ENCODE peak calls at places on chromosome 17, in eight cellular contexts. One of them, this sample, is unnamed. For H3K27me3, the result is how much of the 10 kb centered on the place peaks cover.

GRCh38 chr17:44132275-44132821 is 8.9 kb upstream of the HDAC5 start:
- ATAC-seq in lower lobe of right lung: no peak
- ATAC-seq in upper lobe of right lung: no peak
- ATAC-seq in lung: no peak
- ATAC-seq in CD8-positive, alpha-beta T cell: no peak
- ATAC-seq in right lobe of liver: peak
- ATAC-seq in thoracic aorta: no peak
- ATAC-seq in pancreas: no peak
- ATAC-seq in this sample: no peak

GRCh38 chr17:33978889-33979288 is 276.2 kb upstream of the CCL2 start:
- ATAC-seq in lower lobe of right lung: no peak
- ATAC-seq in upper lobe of right lung: no peak
- ATAC-seq in lung: no peak
- ATAC-seq in CD8-positive, alpha-beta T cell: no peak
- ATAC-seq in right lobe of liver: no peak
- ATAC-seq in thoracic aorta: no peak
- ATAC-seq in pancreas: no peak
- ATAC-seq in this sample: no peak

GRCh38 chr17:78947235-78948153 is 22.3 kb upstream of the TIMP2 start:
- ATAC-seq in lower lobe of right lung: peak
- ATAC-seq in upper lobe of right lung: peak
- ATAC-seq in lung: no peak
- ATAC-seq in CD8-positive, alpha-beta T cell: no peak
- ATAC-seq in right lobe of liver: peak
- ATAC-seq in thoracic aorta: no peak
- ATAC-seq in pancreas: peak
- ATAC-seq in this sample: no peak

GRCh38 chr17:49887086-49887743 is 39.3 kb upstream of the TAC4 start:
- ATAC-seq in lower lobe of right lung: peak
- ATAC-seq in upper lobe of right lung: peak
- ATAC-seq in lung: peak
- ATAC-seq in CD8-positive, alpha-beta T cell: no peak
- ATAC-seq in right lobe of liver: no peak
- ATAC-seq in thoracic aorta: no peak
- ATAC-seq in pancreas: peak
- ATAC-seq in this sample: no peak

GRCh38 chr17:5391678-5392077 is 27.8 kb downstream of the NUP88 start:
- ATAC-seq in lower lobe of right lung: peak
- ATAC-seq in upper lobe of right lung: peak
- ATAC-seq in lung: no peak
- ATAC-seq in CD8-positive, alpha-beta T cell: no peak
- ATAC-seq in right lobe of liver: no peak
- ATAC-seq in thoracic aorta: no peak
- ATAC-seq in pancreas: no peak
- ATAC-seq in this sample: no peak

GRCh38 chr17:57349533-57350227 is 93.4 kb downstream of the MSI2 start:
- ATAC-seq in lower lobe of right lung: no peak
- ATAC-seq in upper lobe of right lung: no peak
- ATAC-seq in lung: no peak
- ATAC-seq in CD8-positive, alpha-beta T cell: no peak
- ATAC-seq in right lobe of liver: no peak
- ATAC-seq in thoracic aorta: no peak
- ATAC-seq in pancreas: no peak
- ATAC-seq in this sample: no peak

GRCh38 chr17:57048096-57048495 is 37.0 kb upstream of the AKAP1 start:
- ATAC-seq in lower lobe of right lung: no peak
- ATAC-seq in upper lobe of right lung: no peak
- ATAC-seq in lung: no peak
- ATAC-seq in CD8-positive, alpha-beta T cell: no peak
- ATAC-seq in right lobe of liver: no peak
- ATAC-seq in thoracic aorta: no peak
- ATAC-seq in pancreas: no peak
- ATAC-seq in this sample: no peak

GRCh38 chr17:44192750-44193149 is 6.0 kb downstream of the TMUB2 start:
- ATAC-seq in lower lobe of right lung: no peak
- ATAC-seq in upper lobe of right lung: no peak
- ATAC-seq in lung: no peak
- ATAC-seq in CD8-positive, alpha-beta T cell: no peak
- ATAC-seq in right lobe of liver: no peak
- ATAC-seq in thoracic aorta: peak
- ATAC-seq in pancreas: no peak
- ATAC-seq in this sample: no peak

GRCh38 chr17:8345052-8345690 is 5.5 kb downstream of the ODF4 start:
- ATAC-seq in lower lobe of right lung: no peak
- ATAC-seq in upper lobe of right lung: peak
- ATAC-seq in lung: no peak
- ATAC-seq in CD8-positive, alpha-beta T cell: no peak
- ATAC-seq in right lobe of liver: no peak
- ATAC-seq in thoracic aorta: no peak
- ATAC-seq in pancreas: no peak
- ATAC-seq in this sample: no peak

GRCh38 chr17:58575511-58575910 is 61.1 kb upstream of the MTMR4 start:
- ATAC-seq in lower lobe of right lung: no peak
- ATAC-seq in upper lobe of right lung: no peak
- ATAC-seq in lung: no peak
- ATAC-seq in CD8-positive, alpha-beta T cell: no peak
- ATAC-seq in right lobe of liver: peak
- ATAC-seq in thoracic aorta: no peak
- ATAC-seq in pancreas: no peak
- ATAC-seq in this sample: no peak

GRCh38 chr17:32558328-32558955 is 71.6 kb downstream of the CDK5R1 start:
- ATAC-seq in lower lobe of right lung: no peak
- ATAC-seq in upper lobe of right lung: no peak
- ATAC-seq in lung: no peak
- ATAC-seq in CD8-positive, alpha-beta T cell: no peak
- ATAC-seq in right lobe of liver: no peak
- ATAC-seq in thoracic aorta: no peak
- ATAC-seq in pancreas: no peak
- ATAC-seq in this sample: no peak

GRCh38 chr17:17994271-17994670 is 21.6 kb downstream of the DRC3 start:
- ATAC-seq in lower lobe of right lung: no peak
- ATAC-seq in upper lobe of right lung: peak
- ATAC-seq in lung: no peak
- ATAC-seq in CD8-positive, alpha-beta T cell: peak
- ATAC-seq in right lobe of liver: peak
- ATAC-seq in thoracic aorta: no peak
- ATAC-seq in pancreas: no peak
- ATAC-seq in this sample: no peak

GRCh38 chr17:72121164-72122001 is 563 bp downstream of the SOX9 start:
- ATAC-seq in lower lobe of right lung: peak
- ATAC-seq in upper lobe of right lung: peak
- ATAC-seq in lung: peak
- ATAC-seq in CD8-positive, alpha-beta T cell: no peak
- ATAC-seq in right lobe of liver: peak
- ATAC-seq in thoracic aorta: no peak
- ATAC-seq in pancreas: peak
- ATAC-seq in this sample: peak

GRCh38 chr17:18323007-18323406 is 7.9 kb downstream of the SMCR8 start:
- ATAC-seq in lower lobe of right lung: no peak
- ATAC-seq in upper lobe of right lung: no peak
- ATAC-seq in lung: no peak
- ATAC-seq in CD8-positive, alpha-beta T cell: no peak
- ATAC-seq in right lobe of liver: peak
- ATAC-seq in thoracic aorta: no peak
- ATAC-seq in pancreas: no peak
- ATAC-seq in this sample: no peak

GRCh38 chr17:78041401-78042179 is 83.1 kb downstream of the TNRC6C start:
- ATAC-seq in lower lobe of right lung: no peak
- ATAC-seq in upper lobe of right lung: no peak
- ATAC-seq in lung: no peak
- ATAC-seq in CD8-positive, alpha-beta T cell: no peak
- ATAC-seq in right lobe of liver: no peak
- ATAC-seq in thoracic aorta: no peak
- ATAC-seq in pancreas: no peak
- ATAC-seq in this sample: peak

GRCh38 chr17:27384261-27384701 is 72.0 kb upstream of the KSR1 start:
- ATAC-seq in lower lobe of right lung: no peak
- ATAC-seq in upper lobe of right lung: peak
- ATAC-seq in lung: no peak
- ATAC-seq in CD8-positive, alpha-beta T cell: no peak
- ATAC-seq in right lobe of liver: peak
- ATAC-seq in thoracic aorta: peak
- ATAC-seq in pancreas: peak
- ATAC-seq in this sample: peak

GRCh38 chr17:58956997-58957724 is 149.5 kb downstream of the TRIM37 start:
- ATAC-seq in lower lobe of right lung: no peak
- ATAC-seq in upper lobe of right lung: no peak
- ATAC-seq in lung: no peak
- ATAC-seq in CD8-positive, alpha-beta T cell: no peak
- ATAC-seq in right lobe of liver: peak
- ATAC-seq in thoracic aorta: no peak
- ATAC-seq in pancreas: no peak
- ATAC-seq in this sample: no peak

GRCh38 chr17:83076930-83077329 is 2.5 kb upstream of the METRNL start:
- ATAC-seq in lower lobe of right lung: no peak
- ATAC-seq in upper lobe of right lung: peak
- ATAC-seq in lung: no peak
- ATAC-seq in CD8-positive, alpha-beta T cell: no peak
- ATAC-seq in right lobe of liver: peak
- ATAC-seq in thoracic aorta: no peak
- ATAC-seq in pancreas: no peak
- ATAC-seq in this sample: no peak

GRCh38 chr17:83075270-83075880 is 4.0 kb upstream of the METRNL start:
- ATAC-seq in lower lobe of right lung: no peak
- ATAC-seq in upper lobe of right lung: no peak
- ATAC-seq in lung: no peak
- ATAC-seq in CD8-positive, alpha-beta T cell: no peak
- ATAC-seq in right lobe of liver: no peak
- ATAC-seq in thoracic aorta: no peak
- ATAC-seq in pancreas: no peak
- ATAC-seq in this sample: no peak

GRCh38 chr17:83079340-83079747 is at the start of gene METRNL:
- ATAC-seq in lower lobe of right lung: peak
- ATAC-seq in upper lobe of right lung: peak
- ATAC-seq in lung: peak
- ATAC-seq in CD8-positive, alpha-beta T cell: peak
- ATAC-seq in right lobe of liver: peak
- ATAC-seq in thoracic aorta: peak
- ATAC-seq in pancreas: peak
- ATAC-seq in this sample: peak

GRCh38 chr17:83078378-83079339 is 750 bp upstream of the METRNL start:
- ATAC-seq in lower lobe of right lung: peak
- ATAC-seq in upper lobe of right lung: peak
- ATAC-seq in lung: no peak
- ATAC-seq in CD8-positive, alpha-beta T cell: no peak
- ATAC-seq in right lobe of liver: peak
- ATAC-seq in thoracic aorta: no peak
- ATAC-seq in pancreas: peak
- ATAC-seq in this sample: peak

DNA sequence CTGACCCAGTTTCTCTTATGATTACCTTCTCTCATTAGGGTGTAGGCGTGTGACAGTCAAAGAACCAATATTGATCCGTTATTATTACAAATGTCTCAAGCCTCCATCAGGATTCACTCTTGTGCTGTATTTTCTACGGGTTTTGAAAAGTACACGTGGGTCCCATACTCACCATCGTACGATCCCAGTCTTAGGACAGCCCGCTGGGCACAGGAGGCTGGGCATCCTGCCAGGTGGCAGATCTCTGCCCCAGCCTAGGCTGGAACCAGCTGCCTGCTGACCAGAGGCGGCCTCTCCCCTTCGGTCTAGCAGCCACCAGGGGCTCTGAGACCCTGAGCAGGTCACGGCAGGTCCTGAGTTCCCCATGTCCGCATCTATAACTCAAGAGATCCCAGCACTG is 2.0 kb upstream of the METRNL start:
- ATAC-seq in lower lobe of right lung: no peak
- ATAC-seq in upper lobe of right lung: no peak
- ATAC-seq in lung: no peak
- ATAC-seq in CD8-positive, alpha-beta T cell: no peak
- ATAC-seq in right lobe of liver: peak
- ATAC-seq in thoracic aorta: no peak
- ATAC-seq in pancreas: no peak
- ATAC-seq in this sample: no peak
- H3K27me3 ChIP-seq in lower lobe of right lung: under half
- H3K27me3 ChIP-seq in upper lobe of right lung: under half
- H3K27me3 ChIP-seq in lung: under half
- H3K27me3 ChIP-seq in CD8-positive, alpha-beta T cell: under half
- H3K27me3 ChIP-seq in right lobe of liver: under half
- H3K27me3 ChIP-seq in thoracic aorta: under half
- H3K27me3 ChIP-seq in pancreas: under half
- H3K27me3 ChIP-seq in this sample: under half

GRCh38 chr17:69055334-69055733 is 5.4 kb downstream of the ABCA9 start:
- ATAC-seq in lower lobe of right lung: no peak
- ATAC-seq in upper lobe of right lung: no peak
- ATAC-seq in lung: no peak
- ATAC-seq in CD8-positive, alpha-beta T cell: no peak
- ATAC-seq in right lobe of liver: no peak
- ATAC-seq in thoracic aorta: no peak
- ATAC-seq in pancreas: no peak
- ATAC-seq in this sample: no peak

GRCh38 chr17:69047368-69048263 is 13.1 kb downstream of the ABCA9 start:
- ATAC-seq in lower lobe of right lung: peak
- ATAC-seq in upper lobe of right lung: peak
- ATAC-seq in lung: peak
- ATAC-seq in CD8-positive, alpha-beta T cell: no peak
- ATAC-seq in right lobe of liver: peak
- ATAC-seq in thoracic aorta: no peak
- ATAC-seq in pancreas: peak
- ATAC-seq in this sample: peak

GRCh38 chr17:69048634-69049033 is 12.1 kb downstream of the ABCA9 start:
- ATAC-seq in lower lobe of right lung: no peak
- ATAC-seq in upper lobe of right lung: no peak
- ATAC-seq in lung: no peak
- ATAC-seq in CD8-positive, alpha-beta T cell: no peak
- ATAC-seq in right lobe of liver: no peak
- ATAC-seq in thoracic aorta: no peak
- ATAC-seq in pancreas: no peak
- ATAC-seq in this sample: no peak

GRCh38 chr17:69046130-69046807 is 14.5 kb downstream of the ABCA9 start:
- ATAC-seq in lower lobe of right lung: no peak
- ATAC-seq in upper lobe of right lung: no peak
- ATAC-seq in lung: no peak
- ATAC-seq in CD8-positive, alpha-beta T cell: no peak
- ATAC-seq in right lobe of liver: no peak
- ATAC-seq in thoracic aorta: no peak
- ATAC-seq in pancreas: no peak
- ATAC-seq in this sample: no peak

GRCh38 chr17:69050999-69051775 is 9.5 kb downstream of the ABCA9 start:
- ATAC-seq in lower lobe of right lung: no peak
- ATAC-seq in upper lobe of right lung: no peak
- ATAC-seq in lung: no peak
- ATAC-seq in CD8-positive, alpha-beta T cell: no peak
- ATAC-seq in right lobe of liver: no peak
- ATAC-seq in thoracic aorta: no peak
- ATAC-seq in pancreas: no peak
- ATAC-seq in this sample: no peak
- H3K27ac ChIP-seq in lower lobe of right lung: peak
- H3K27ac ChIP-seq in upper lobe of right lung: no peak
- H3K27ac ChIP-seq in lung: no peak
- H3K27ac ChIP-seq in CD8-positive, alpha-beta T cell: no peak
- H3K27ac ChIP-seq in right lobe of liver: no peak
- H3K27ac ChIP-seq in thoracic aorta: no peak
- H3K27ac ChIP-seq in pancreas: no peak
- H3K27ac ChIP-seq in this sample: no peak

GRCh38 chr17:74290340-74290739 is 16.3 kb downstream of the DNAI2 start:
- ATAC-seq in lower lobe of right lung: no peak
- ATAC-seq in upper lobe of right lung: no peak
- ATAC-seq in lung: no peak
- ATAC-seq in CD8-positive, alpha-beta T cell: no peak
- ATAC-seq in right lobe of liver: no peak
- ATAC-seq in thoracic aorta: no peak
- ATAC-seq in pancreas: no peak
- ATAC-seq in this sample: no peak
- TF ChIP-seq CTCF in lower lobe of right lung: no peak
- TF ChIP-seq CTCF in upper lobe of right lung: no peak
- TF ChIP-seq CTCF in lung: no peak
- TF ChIP-seq CTCF in CD8-positive, alpha-beta T cell: no peak
- TF ChIP-seq CTCF in right lobe of liver: no peak
- TF ChIP-seq CTCF in thoracic aorta: no peak
- TF ChIP-seq CTCF in pancreas: no peak
- TF ChIP-seq CTCF in this sample: no peak

GRCh38 chr17:42181851-42182207 is 887 bp upstream of the KCNH4 start:
- ATAC-seq in lower lobe of right lung: no peak
- ATAC-seq in upper lobe of right lung: no peak
- ATAC-seq in lung: no peak
- ATAC-seq in CD8-positive, alpha-beta T cell: no peak
- ATAC-seq in right lobe of liver: no peak
- ATAC-seq in thoracic aorta: no peak
- ATAC-seq in pancreas: no peak
- ATAC-seq in this sample: no peak
- H3K27me3 ChIP-seq in lower lobe of right lung: under half
- H3K27me3 ChIP-seq in upper lobe of right lung: under half
- H3K27me3 ChIP-seq in lung: under half
- H3K27me3 ChIP-seq in CD8-positive, alpha-beta T cell: under half
- H3K27me3 ChIP-seq in right lobe of liver: under half
- H3K27me3 ChIP-seq in thoracic aorta: under half
- H3K27me3 ChIP-seq in pancreas: under half
- H3K27me3 ChIP-seq in this sample: half or more